ENCODE peak calls at places on chromosome 15, in four cellular contexts. One of them, this sample, is unnamed. For H3K36me3, the result is how much of the 10 kb centered on the place peaks cover.

GRCh38 chr15:89034305-89034704 is 54.0 kb upstream of the ABHD2 start:
- DNase-seq in esophagus muscularis mucosa: no peak
- DNase-seq in breast epithelium: no peak
- DNase-seq in adrenal gland: no peak
- DNase-seq in this sample: no peak

GRCh38 chr15:37081985-37082384 is 18.4 kb downstream of the MEIS2 start:
- DNase-seq in esophagus muscularis mucosa: no peak
- DNase-seq in breast epithelium: no peak
- DNase-seq in adrenal gland: no peak
- DNase-seq in this sample: no peak

GRCh38 chr15:39578851-39579486 is 1.9 kb upstream of the THBS1 start:
- DNase-seq in esophagus muscularis mucosa: peak
- DNase-seq in breast epithelium: no peak
- DNase-seq in adrenal gland: no peak
- DNase-seq in this sample: no peak

GRCh38 chr15:65355983-65356353 is 21.8 kb downstream of the IGDCC3 start:
- DNase-seq in esophagus muscularis mucosa: no peak
- DNase-seq in breast epithelium: no peak
- DNase-seq in adrenal gland: no peak
- DNase-seq in this sample: no peak

GRCh38 chr15:19899021-19899824 is 642.4 kb downstream of the GOLGA6L6 start:
- DNase-seq in esophagus muscularis mucosa: no peak
- DNase-seq in breast epithelium: no peak
- DNase-seq in adrenal gland: no peak
- DNase-seq in this sample: no peak

GRCh38 chr15:31840849-31841476 is 189.4 kb upstream of the CHRNA7 start:
- DNase-seq in esophagus muscularis mucosa: no peak
- DNase-seq in breast epithelium: no peak
- DNase-seq in adrenal gland: no peak
- DNase-seq in this sample: peak

GRCh38 chr15:43531018-43531667 is 13.7 kb downstream of the MAP1A start:
- DNase-seq in esophagus muscularis mucosa: no peak
- DNase-seq in breast epithelium: no peak
- DNase-seq in adrenal gland: no peak
- DNase-seq in this sample: no peak

GRCh38 chr15:77606142-77607034 is 26.3 kb downstream of the LINGO1 start:
- DNase-seq in esophagus muscularis mucosa: no peak
- DNase-seq in breast epithelium: no peak
- DNase-seq in adrenal gland: no peak
- DNase-seq in this sample: peak

GRCh38 chr15:35308802-35309201 is 223.7 kb upstream of the NANOGP8 start:
- DNase-seq in esophagus muscularis mucosa: no peak
- DNase-seq in breast epithelium: no peak
- DNase-seq in adrenal gland: no peak
- DNase-seq in this sample: peak

GRCh38 chr15:48897144-48897814 is 19.3 kb downstream of the EID1 start:
- DNase-seq in esophagus muscularis mucosa: no peak
- DNase-seq in breast epithelium: no peak
- DNase-seq in adrenal gland: no peak
- DNase-seq in this sample: no peak

GRCh38 chr15:69794643-69795461 is 302.9 kb downstream of the TLE3 start:
- DNase-seq in esophagus muscularis mucosa: no peak
- DNase-seq in breast epithelium: peak
- DNase-seq in adrenal gland: peak
- DNase-seq in this sample: no peak

GRCh38 chr15:41585140-41586047 is 26.4 kb downstream of the TYRO3 start:
- DNase-seq in esophagus muscularis mucosa: no peak
- DNase-seq in breast epithelium: peak
- DNase-seq in adrenal gland: peak
- DNase-seq in this sample: peak

GRCh38 chr15:59420108-59420507 is 17.9 kb upstream of the FAM81A start:
- DNase-seq in esophagus muscularis mucosa: no peak
- DNase-seq in breast epithelium: no peak
- DNase-seq in adrenal gland: no peak
- DNase-seq in this sample: no peak

GRCh38 chr15:67827561-67828378 is 2.5 kb downstream of the SKOR1 start:
- DNase-seq in esophagus muscularis mucosa: no peak
- DNase-seq in breast epithelium: no peak
- DNase-seq in adrenal gland: no peak
- DNase-seq in this sample: no peak
- H3K36me3 ChIP-seq in esophagus muscularis mucosa: under half
- H3K36me3 ChIP-seq in breast epithelium: under half
- H3K36me3 ChIP-seq in adrenal gland: under half
- H3K36me3 ChIP-seq in this sample: under half

GRCh38 chr15:74784854-74785715 is 3.2 kb downstream of the CSK start:
- DNase-seq in esophagus muscularis mucosa: no peak
- DNase-seq in breast epithelium: no peak
- DNase-seq in adrenal gland: no peak
- DNase-seq in this sample: no peak
- H3K4me3 ChIP-seq in esophagus muscularis mucosa: no peak
- H3K4me3 ChIP-seq in breast epithelium: peak
- H3K4me3 ChIP-seq in adrenal gland: no peak
- H3K4me3 ChIP-seq in this sample: peak

DNA sequence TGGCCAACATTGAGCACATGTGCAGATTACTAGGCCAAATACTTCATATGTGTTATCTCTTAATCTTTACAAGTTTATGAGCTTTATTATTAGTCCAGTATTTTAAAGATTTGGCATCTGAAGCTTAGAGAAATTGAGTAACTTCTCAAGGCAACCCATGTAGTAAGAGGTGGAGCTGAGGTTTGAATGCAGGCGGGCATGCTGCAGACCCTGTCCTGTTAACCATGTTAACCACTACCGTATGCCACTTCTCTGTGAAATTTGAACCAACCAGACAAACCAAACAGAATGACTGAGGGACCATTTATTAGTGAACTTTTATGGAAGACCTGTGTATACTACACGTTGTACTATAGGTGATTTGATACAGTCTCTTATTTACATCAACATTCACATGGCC is 49.7 kb downstream of the MEF2A start:
- DNase-seq in esophagus muscularis mucosa: no peak
- DNase-seq in breast epithelium: no peak
- DNase-seq in adrenal gland: no peak
- DNase-seq in this sample: no peak
- H3K27ac ChIP-seq in esophagus muscularis mucosa: no peak
- H3K27ac ChIP-seq in breast epithelium: no peak
- H3K27ac ChIP-seq in adrenal gland: no peak
- H3K27ac ChIP-seq in this sample: peak

GRCh38 chr15:75887178-75887577 is 16.5 kb upstream of the FBXO22 start:
- DNase-seq in esophagus muscularis mucosa: no peak
- DNase-seq in breast epithelium: no peak
- DNase-seq in adrenal gland: no peak
- DNase-seq in this sample: no peak
- H3K36me3 ChIP-seq in esophagus muscularis mucosa: under half
- H3K36me3 ChIP-seq in breast epithelium: under half
- H3K36me3 ChIP-seq in adrenal gland: under half
- H3K36me3 ChIP-seq in this sample: under half